ENCODE peak calls at places on chromosomes 2 and 18, in ten cellular contexts. T, X, I, C, O, W, E, A, D and K are unnamed samples.

GRCh38 chr2:199940373-199940772 is 14.9 kb downstream of the TYW5 start:
- DNase-seq in T (no peak), X (no peak), I (peak; percentile 14), C (no peak), O (no peak), W (no peak), E (peak; percentile 40), A (no peak), D (no peak), K (no peak)

GRCh38 chr18:70373062-70373519 is 84.2 kb downstream of the SOCS6 start:
- DNase-seq in T (no peak), X (no peak), I (no peak), C (no peak), O (no peak), W (no peak), E (peak; percentile 72), A (no peak), D (no peak), K (no peak)

GRCh38 chr18:12001400-12001799 is 20.1 kb downstream of the IMPA2 start:
- DNase-seq in T (peak; percentile 60), X (no peak), I (no peak), C (no peak), O (no peak), W (no peak), E (no peak), A (no peak), D (no peak), K (no peak)

GRCh38 chr18:52452427-52452826 is 112.4 kb downstream of the DCC start:
- DNase-seq in T (no peak), X (no peak), I (no peak), C (no peak), O (no peak), W (no peak), E (no peak), A (no peak), D (no peak), K (no peak)

GRCh38 chr18:12345491-12346239 is 31.4 kb downstream of the AFG3L2 start:
- DNase-seq in T (no peak), X (no peak), I (no peak), C (no peak), O (no peak), W (no peak), E (no peak), A (no peak), D (no peak), K (no peak)

GRCh38 chr2:102063360-102063947 is 71.7 kb downstream of the IL1R2 start:
- DNase-seq in T (peak; percentile 76), X (peak; percentile 43), I (no peak), C (peak; percentile 86), O (no peak), W (no peak), E (no peak), A (no peak), D (no peak), K (peak; percentile 95)

GRCh38 chr2:15311201-15311882 is 249.8 kb downstream of the NBAS start:
- DNase-seq in T (no peak), X (no peak), I (no peak), C (no peak), O (no peak), W (no peak), E (no peak), A (no peak), D (no peak), K (no peak)

GRCh38 chr2:144370937-144371584 is 148.9 kb downstream of the ZEB2 start:
- DNase-seq in T (no peak), X (no peak), I (no peak), C (no peak), O (no peak), W (no peak), E (peak; percentile 40), A (no peak), D (peak; percentile 30), K (no peak)

GRCh38 chr2:45280801-45281200 is 271.5 kb upstream of the SIX2 start:
- DNase-seq in T (no peak), X (no peak), I (no peak), C (no peak), O (no peak), W (no peak), E (no peak), A (no peak), D (no peak), K (no peak)

GRCh38 chr2:45276914-45277313 is 267.7 kb upstream of the SIX2 start:
- DNase-seq in T (no peak), X (no peak), I (no peak), C (peak; percentile 30), O (no peak), W (no peak), E (peak; percentile 70), A (no peak), D (no peak), K (no peak)

GRCh38 chr2:45275806-45276205 is 266.6 kb upstream of the SIX2 start:
- DNase-seq in T (no peak), X (no peak), I (no peak), C (no peak), O (no peak), W (no peak), E (no peak), A (no peak), D (no peak), K (no peak)

GRCh38 chr2:45279356-45279755 is 270.1 kb upstream of the SIX2 start:
- DNase-seq in T (no peak), X (no peak), I (no peak), C (no peak), O (no peak), W (no peak), E (no peak), A (no peak), D (no peak), K (no peak)

DNA sequence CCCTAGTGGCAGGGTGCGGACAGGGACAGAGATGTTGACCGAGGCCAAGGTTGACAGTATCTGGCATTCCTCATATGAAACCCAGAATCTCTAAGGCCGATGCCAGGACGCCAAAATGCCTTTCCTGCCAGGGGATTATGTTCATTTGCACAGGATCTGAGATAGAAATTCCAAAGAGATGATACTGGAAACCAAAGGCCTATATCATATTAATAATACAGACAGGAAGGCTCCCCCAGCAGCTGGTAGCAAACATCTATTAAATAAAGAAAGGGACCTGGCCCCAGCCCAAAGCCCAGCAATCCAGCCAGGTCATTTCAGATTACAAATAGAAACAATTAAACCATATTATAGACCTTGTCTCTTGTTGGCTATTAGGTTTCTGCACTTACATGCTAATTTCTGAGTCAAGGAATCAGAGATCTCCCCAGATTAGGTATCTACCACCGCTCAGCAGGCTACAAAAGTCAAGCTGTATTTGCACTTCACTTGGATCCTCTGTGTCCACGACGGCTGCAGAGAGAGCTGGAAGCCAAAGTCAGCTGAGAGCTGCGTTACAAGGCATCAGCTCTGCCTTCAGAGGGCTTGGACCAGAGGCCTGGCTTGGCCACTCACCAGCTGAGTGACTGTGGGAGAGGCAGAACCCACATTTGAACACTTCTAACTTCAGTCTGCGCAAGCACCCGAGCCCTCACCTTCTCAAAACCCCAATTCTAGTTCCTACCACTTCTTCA is 269.3 kb upstream of the SIX2 start:
- DNase-seq in T (no peak), X (no peak), I (no peak), C (no peak), O (no peak), W (no peak), E (no peak), A (no peak), D (no peak), K (no peak)
- TF ChIP-seq POLR2AphosphoS5 in T (no peak), X (no peak), I (peak; percentile 66), C (no peak), O (no peak), W (no peak), E (no peak), A (no peak), D (no peak), K (no peak)

GRCh38 chr2:231222318-231223000 is 24.0 kb downstream of the ARMC9 start:
- DNase-seq in T (no peak), X (no peak), I (no peak), C (peak; percentile 65), O (no peak), W (no peak), E (no peak), A (no peak), D (no peak), K (no peak)
- TF ChIP-seq EP300 in T (peak; percentile 44), X (no peak), I (no peak), C (peak; percentile 21), O (no peak), W (no peak), E (no peak), A (peak; percentile 73), D (no peak), K (peak; percentile 85)

GRCh38 chr2:42996528-42996927 is 204.1 kb upstream of the HAAO start:
- DNase-seq in T (peak; percentile 25), X (no peak), I (no peak), C (no peak), O (no peak), W (no peak), E (no peak), A (peak; percentile 48), D (no peak), K (no peak)
- TF ChIP-seq CTCF in T (no peak), X (no peak), I (no peak), C (no peak), O (no peak), W (no peak), E (no peak), A (no peak), D (no peak), K (no peak)

GRCh38 chr18:79763407-79763806 is 34.3 kb upstream of the KCNG2 start:
- DNase-seq in T (no peak), X (peak; percentile 0), I (no peak), C (peak; percentile 1), O (no peak), W (no peak), E (no peak), A (no peak), D (no peak), K (no peak)
- TF ChIP-seq POLR2AphosphoS5 in T (no peak), X (no peak), I (no peak), C (no peak), O (no peak), W (no peak), E (no peak), A (no peak), D (no peak), K (no peak)